ENCODE peak calls at places on chromosomes 12 and 14, in five cellular contexts. One of them, this sample, is unnamed.

GRCh38 chr12:116142936-116143882 is 134.3 kb downstream of the MED13L start:
- DNase-seq in upper lobe of left lung: no peak
- DNase-seq in cardiac fibroblast: peak
- DNase-seq in lower lobe of right lung: no peak
- DNase-seq in sigmoid colon: no peak
- DNase-seq in this sample: peak

GRCh38 chr14:67514650-67515385 is 18.3 kb upstream of the PLEKHH1 start:
- DNase-seq in upper lobe of left lung: peak
- DNase-seq in cardiac fibroblast: peak
- DNase-seq in lower lobe of right lung: peak
- DNase-seq in sigmoid colon: peak
- DNase-seq in this sample: peak

GRCh38 chr14:64520699-64521098 is 16.1 kb downstream of the ZBTB1 start:
- DNase-seq in upper lobe of left lung: no peak
- DNase-seq in cardiac fibroblast: peak
- DNase-seq in lower lobe of right lung: peak
- DNase-seq in sigmoid colon: no peak
- DNase-seq in this sample: no peak

GRCh38 chr12:32918890-32919791 is 22.6 kb upstream of the PKP2 start:
- DNase-seq in upper lobe of left lung: no peak
- DNase-seq in cardiac fibroblast: peak
- DNase-seq in lower lobe of right lung: no peak
- DNase-seq in sigmoid colon: no peak
- DNase-seq in this sample: no peak

GRCh38 chr12:110804406-110804805 is 42.4 kb upstream of the CCDC63 start:
- DNase-seq in upper lobe of left lung: no peak
- DNase-seq in cardiac fibroblast: no peak
- DNase-seq in lower lobe of right lung: no peak
- DNase-seq in sigmoid colon: no peak
- DNase-seq in this sample: no peak

GRCh38 chr14:73426877-73427276 is 31.5 kb downstream of the NUMB start:
- DNase-seq in upper lobe of left lung: no peak
- DNase-seq in cardiac fibroblast: peak
- DNase-seq in lower lobe of right lung: no peak
- DNase-seq in sigmoid colon: no peak
- DNase-seq in this sample: no peak

GRCh38 chr14:79528843-79529405 is 682.4 kb downstream of the DIO2 start:
- DNase-seq in upper lobe of left lung: no peak
- DNase-seq in cardiac fibroblast: no peak
- DNase-seq in lower lobe of right lung: no peak
- DNase-seq in sigmoid colon: no peak
- DNase-seq in this sample: no peak

GRCh38 chr12:115481141-115481540 is 796.4 kb downstream of the MED13L start:
- DNase-seq in upper lobe of left lung: no peak
- DNase-seq in cardiac fibroblast: no peak
- DNase-seq in lower lobe of right lung: no peak
- DNase-seq in sigmoid colon: no peak
- DNase-seq in this sample: no peak

GRCh38 chr14:79091381-79091963 is 921.3 kb downstream of the NRXN3 start:
- DNase-seq in upper lobe of left lung: no peak
- DNase-seq in cardiac fibroblast: no peak
- DNase-seq in lower lobe of right lung: no peak
- DNase-seq in sigmoid colon: no peak
- DNase-seq in this sample: no peak

GRCh38 chr12:14261096-14261495 is 104.4 kb upstream of the ATF7IP start:
- DNase-seq in upper lobe of left lung: no peak
- DNase-seq in cardiac fibroblast: no peak
- DNase-seq in lower lobe of right lung: no peak
- DNase-seq in sigmoid colon: no peak
- DNase-seq in this sample: no peak

GRCh38 chr12:12723147-12723680 is 6.0 kb downstream of the CDKN1B start:
- DNase-seq in upper lobe of left lung: no peak
- DNase-seq in cardiac fibroblast: no peak
- DNase-seq in lower lobe of right lung: no peak
- DNase-seq in sigmoid colon: no peak
- DNase-seq in this sample: no peak

GRCh38 chr12:64544796-64545382 is 65.4 kb upstream of the RASSF3 start:
- DNase-seq in upper lobe of left lung: no peak
- DNase-seq in cardiac fibroblast: no peak
- DNase-seq in lower lobe of right lung: no peak
- DNase-seq in sigmoid colon: no peak
- DNase-seq in this sample: no peak

GRCh38 chr14:61459229-61459628 is 137.8 kb downstream of the PRKCH start:
- DNase-seq in upper lobe of left lung: no peak
- DNase-seq in cardiac fibroblast: no peak
- DNase-seq in lower lobe of right lung: no peak
- DNase-seq in sigmoid colon: no peak
- DNase-seq in this sample: no peak

GRCh38 chr12:1630827-1631591 is 2.0 kb downstream of the WNT5B start:
- DNase-seq in upper lobe of left lung: no peak
- DNase-seq in cardiac fibroblast: peak
- DNase-seq in lower lobe of right lung: no peak
- DNase-seq in sigmoid colon: no peak
- DNase-seq in this sample: no peak

GRCh38 chr12:21910642-21911041 is 30.6 kb downstream of the ABCC9 start:
- DNase-seq in upper lobe of left lung: no peak
- DNase-seq in cardiac fibroblast: no peak
- DNase-seq in lower lobe of right lung: no peak
- DNase-seq in sigmoid colon: no peak
- DNase-seq in this sample: no peak

GRCh38 chr12:10140001-10140400 is 10.0 kb upstream of the CLEC7A start:
- DNase-seq in upper lobe of left lung: peak
- DNase-seq in cardiac fibroblast: peak
- DNase-seq in lower lobe of right lung: no peak
- DNase-seq in sigmoid colon: no peak
- DNase-seq in this sample: peak

GRCh38 chr12:131003676-131004075 is 50.0 kb downstream of the ADGRD1 start:
- DNase-seq in upper lobe of left lung: no peak
- DNase-seq in cardiac fibroblast: no peak
- DNase-seq in lower lobe of right lung: no peak
- DNase-seq in sigmoid colon: no peak
- DNase-seq in this sample: no peak

GRCh38 chr14:102086972-102087761 is at the start of gene HSP90AA1:
- DNase-seq in upper lobe of left lung: peak
- DNase-seq in cardiac fibroblast: peak
- DNase-seq in lower lobe of right lung: peak
- DNase-seq in sigmoid colon: peak
- DNase-seq in this sample: peak

GRCh38 chr12:25151476-25151875 is 43.5 kb downstream of the DNAI7 start:
- DNase-seq in upper lobe of left lung: peak
- DNase-seq in cardiac fibroblast: peak
- DNase-seq in lower lobe of right lung: no peak
- DNase-seq in sigmoid colon: peak
- DNase-seq in this sample: peak

GRCh38 chr14:48391661-48392060 is 716.3 kb upstream of the MDGA2 start:
- DNase-seq in upper lobe of left lung: no peak
- DNase-seq in cardiac fibroblast: no peak
- DNase-seq in lower lobe of right lung: no peak
- DNase-seq in sigmoid colon: no peak
- DNase-seq in this sample: no peak

GRCh38 chr12:47078733-47079364 is 572 bp upstream of the PCED1B start:
- DNase-seq in upper lobe of left lung: peak
- DNase-seq in cardiac fibroblast: peak
- DNase-seq in lower lobe of right lung: peak
- DNase-seq in sigmoid colon: peak
- DNase-seq in this sample: no peak

GRCh38 chr14:96281486-96281885 is 25.5 kb downstream of the BDKRB1 start:
- DNase-seq in upper lobe of left lung: no peak
- DNase-seq in cardiac fibroblast: no peak
- DNase-seq in lower lobe of right lung: no peak
- DNase-seq in sigmoid colon: no peak
- DNase-seq in this sample: no peak

DNA sequence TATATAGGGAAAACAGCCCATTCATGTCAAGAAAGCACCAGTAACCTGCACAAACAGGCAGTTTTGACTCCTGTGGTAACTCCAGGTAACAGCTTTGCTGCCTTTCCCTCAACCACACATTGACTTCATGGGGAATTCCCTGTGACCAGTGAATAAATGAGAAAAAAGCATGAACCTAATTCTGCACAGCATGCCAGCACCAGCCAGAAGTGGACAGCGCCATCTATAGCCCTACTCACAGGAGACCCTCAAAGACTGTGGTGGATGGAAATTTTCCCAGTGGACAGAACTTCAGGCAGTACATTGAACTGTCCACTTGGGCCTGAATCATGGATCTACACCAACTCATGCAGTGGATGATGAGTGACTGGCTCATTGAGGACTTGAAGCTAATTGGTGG is 152.1 kb downstream of the SLC8A3 start:
- DNase-seq in upper lobe of left lung: no peak
- DNase-seq in cardiac fibroblast: no peak
- DNase-seq in lower lobe of right lung: no peak
- DNase-seq in sigmoid colon: no peak
- DNase-seq in this sample: peak
- TF ChIP-seq CTCF in upper lobe of left lung: no peak
- TF ChIP-seq CTCF in cardiac fibroblast: no peak
- TF ChIP-seq CTCF in lower lobe of right lung: no peak
- TF ChIP-seq CTCF in sigmoid colon: no peak
- TF ChIP-seq CTCF in this sample: no peak

DNA sequence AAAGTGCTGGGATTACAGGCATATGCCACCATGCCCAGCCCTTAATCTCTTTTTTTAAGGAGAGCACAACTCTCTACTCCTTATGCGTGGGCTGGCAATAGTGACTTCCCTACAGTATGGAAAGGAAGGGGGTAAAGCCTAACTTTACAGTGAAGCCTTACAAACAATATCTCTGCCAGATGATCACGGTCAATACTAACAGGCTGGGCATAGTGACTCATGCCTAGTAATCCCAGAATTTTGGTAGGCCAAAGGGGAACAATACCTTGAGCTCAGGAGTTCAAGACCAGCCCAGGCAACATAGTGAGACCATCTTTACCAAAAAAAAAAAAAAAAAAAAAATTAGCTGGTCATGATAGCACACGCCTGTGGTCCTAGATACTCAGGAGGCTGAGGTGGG is 5.6 kb downstream of the PYM1 start:
- DNase-seq in upper lobe of left lung: no peak
- DNase-seq in cardiac fibroblast: no peak
- DNase-seq in lower lobe of right lung: no peak
- DNase-seq in sigmoid colon: no peak
- DNase-seq in this sample: peak
- H3K4me3 ChIP-seq in upper lobe of left lung: no peak
- H3K4me3 ChIP-seq in cardiac fibroblast: no peak
- H3K4me3 ChIP-seq in lower lobe of right lung: no peak
- H3K4me3 ChIP-seq in sigmoid colon: no peak
- H3K4me3 ChIP-seq in this sample: no peak

GRCh38 chr12:4346931-4347330 is 25.9 kb downstream of the TIGAR start:
- DNase-seq in upper lobe of left lung: no peak
- DNase-seq in cardiac fibroblast: no peak
- DNase-seq in lower lobe of right lung: no peak
- DNase-seq in sigmoid colon: no peak
- DNase-seq in this sample: no peak
- TF ChIP-seq CTCF in upper lobe of left lung: no peak
- TF ChIP-seq CTCF in cardiac fibroblast: no peak
- TF ChIP-seq CTCF in lower lobe of right lung: no peak
- TF ChIP-seq CTCF in sigmoid colon: no peak
- TF ChIP-seq CTCF in this sample: no peak

DNA sequence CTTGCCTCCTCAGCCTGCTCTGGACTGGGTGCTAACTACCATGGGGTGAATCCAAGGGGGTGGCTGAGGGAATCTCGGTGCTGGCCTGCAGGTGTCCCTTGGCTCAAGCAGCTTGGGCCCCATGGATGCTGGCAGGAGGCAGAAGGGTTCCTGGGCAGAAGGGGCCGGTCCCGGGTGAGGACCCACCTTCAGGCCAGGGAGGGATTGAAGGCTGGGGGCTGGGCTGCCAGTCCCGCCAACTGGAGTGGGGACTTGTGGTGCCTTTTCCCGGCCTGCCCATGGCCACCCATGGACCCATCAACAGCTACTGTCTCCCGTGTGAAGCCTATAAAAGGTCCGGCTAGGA is 550.1 kb downstream of the SLC6A15 start:
- DNase-seq in upper lobe of left lung: no peak
- DNase-seq in cardiac fibroblast: no peak
- DNase-seq in lower lobe of right lung: no peak
- DNase-seq in sigmoid colon: no peak
- DNase-seq in this sample: no peak
- H3K4me3 ChIP-seq in upper lobe of left lung: no peak
- H3K4me3 ChIP-seq in cardiac fibroblast: no peak
- H3K4me3 ChIP-seq in lower lobe of right lung: no peak
- H3K4me3 ChIP-seq in sigmoid colon: no peak
- H3K4me3 ChIP-seq in this sample: no peak

GRCh38 chr14:21070083-21070609 is at the start of gene ARHGEF40:
- DNase-seq in upper lobe of left lung: peak
- DNase-seq in cardiac fibroblast: peak
- DNase-seq in lower lobe of right lung: peak
- DNase-seq in sigmoid colon: no peak
- DNase-seq in this sample: peak

GRCh38 chr14:21070610-21071224 is 613 bp downstream of the ARHGEF40 start:
- DNase-seq in upper lobe of left lung: peak
- DNase-seq in cardiac fibroblast: peak
- DNase-seq in lower lobe of right lung: no peak
- DNase-seq in sigmoid colon: no peak
- DNase-seq in this sample: peak

GRCh38 chr14:21072781-21073339 is 2.8 kb downstream of the ARHGEF40 start:
- DNase-seq in upper lobe of left lung: no peak
- DNase-seq in cardiac fibroblast: no peak
- DNase-seq in lower lobe of right lung: no peak
- DNase-seq in sigmoid colon: no peak
- DNase-seq in this sample: no peak

GRCh38 chr14:21072102-21072501 is 2.0 kb downstream of the ARHGEF40 start:
- DNase-seq in upper lobe of left lung: no peak
- DNase-seq in cardiac fibroblast: peak
- DNase-seq in lower lobe of right lung: no peak
- DNase-seq in sigmoid colon: no peak
- DNase-seq in this sample: peak

DNA sequence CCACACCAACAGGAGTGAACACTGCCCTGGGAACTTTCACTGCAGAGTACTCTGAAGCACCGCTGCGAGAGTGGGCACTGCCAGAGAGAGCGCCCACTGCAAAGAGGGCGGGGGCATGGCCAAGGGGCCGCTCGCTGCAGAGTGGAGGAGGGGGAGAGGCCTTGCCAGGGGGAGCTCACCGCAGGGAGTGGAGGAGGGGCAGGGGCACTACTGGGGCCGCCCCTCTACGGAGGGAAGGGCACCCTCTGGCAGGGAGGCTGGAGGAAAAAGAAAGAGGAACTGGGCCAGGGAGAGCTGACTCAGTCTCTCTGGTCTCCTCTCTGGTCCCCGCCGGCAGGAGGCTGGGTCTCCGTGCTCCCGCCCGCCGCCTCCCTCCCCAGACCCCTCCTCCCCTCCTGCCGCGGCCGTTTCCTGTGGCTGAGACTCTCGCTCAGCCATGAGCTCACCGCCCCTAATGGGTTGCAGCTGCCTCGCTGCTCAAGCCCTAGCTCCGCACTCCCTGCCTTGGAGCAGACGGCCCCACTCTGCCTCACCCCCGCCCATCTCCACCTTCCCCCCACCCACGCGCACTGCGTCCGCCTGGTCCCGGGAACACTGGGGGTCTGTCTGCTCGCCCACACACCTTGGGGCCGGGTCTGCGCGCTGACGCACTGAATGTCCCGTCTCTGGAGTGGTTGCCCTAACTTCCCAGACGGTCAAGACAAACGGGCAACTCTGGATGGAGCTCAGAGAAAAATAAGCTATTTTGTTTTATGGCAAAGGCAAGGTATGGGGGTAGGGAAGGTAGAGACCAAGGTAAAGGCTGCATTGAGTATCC is 1.3 kb downstream of the ARHGEF40 start:
- DNase-seq in upper lobe of left lung: peak
- DNase-seq in cardiac fibroblast: peak
- DNase-seq in lower lobe of right lung: peak
- DNase-seq in sigmoid colon: peak
- DNase-seq in this sample: peak
- TF ChIP-seq CTCF in upper lobe of left lung: no peak
- TF ChIP-seq CTCF in cardiac fibroblast: no peak
- TF ChIP-seq CTCF in lower lobe of right lung: no peak
- TF ChIP-seq CTCF in sigmoid colon: no peak
- TF ChIP-seq CTCF in this sample: no peak

This sample was measured in foreskin fibroblast.